ENCODE peak calls at places on chromosomes 1 and 21, in six cellular contexts. One of them, this sample, is unnamed.

GRCh38 chr1:98704474-98704873 is 43.0 kb downstream of the SNX7 start:
- DNase-seq in AG09309: no peak
- DNase-seq in PC-3: no peak
- DNase-seq in AG04450: no peak
- DNase-seq in cardiac fibroblast: peak; percentile 32
- DNase-seq in fibroblast of mammary gland: peak; percentile 10
- DNase-seq in this sample: no peak

GRCh38 chr21:39630827-39631226 is 18.1 kb downstream of the B3GALT5 start:
- DNase-seq in AG09309: no peak
- DNase-seq in cardiac fibroblast: no peak
- DNase-seq in fibroblast of mammary gland: peak; percentile 21
- DNase-seq in PC-3: peak; percentile 74
- DNase-seq in AG04450: no peak
- DNase-seq in this sample: no peak

GRCh38 chr1:216836316-216836715 is 113.1 kb upstream of the ESRRG start:
- DNase-seq in AG09309: no peak
- DNase-seq in fibroblast of mammary gland: no peak
- DNase-seq in cardiac fibroblast: no peak
- DNase-seq in AG04450: no peak
- DNase-seq in PC-3: no peak
- DNase-seq in this sample: no peak

GRCh38 chr1:172976222-172977041 is 74.3 kb downstream of the TNFSF18 start:
- DNase-seq in AG09309: peak; percentile 91
- DNase-seq in cardiac fibroblast: peak; percentile 98
- DNase-seq in fibroblast of mammary gland: peak; percentile 98
- DNase-seq in AG04450: no peak
- DNase-seq in PC-3: peak; percentile 100
- DNase-seq in this sample: peak; percentile 63

GRCh38 chr21:33075128-33075527 is 5.2 kb downstream of the OLIG1 start:
- DNase-seq in AG04450: no peak
- DNase-seq in cardiac fibroblast: no peak
- DNase-seq in fibroblast of mammary gland: no peak
- DNase-seq in AG09309: no peak
- DNase-seq in PC-3: no peak
- DNase-seq in this sample: peak; percentile 4

GRCh38 chr1:206674236-206674635 is 10.5 kb upstream of the MAPKAPK2 start:
- DNase-seq in AG09309: no peak
- DNase-seq in PC-3: no peak
- DNase-seq in AG04450: no peak
- DNase-seq in fibroblast of mammary gland: no peak
- DNase-seq in cardiac fibroblast: no peak
- DNase-seq in this sample: no peak

GRCh38 chr21:25405991-25406390 is 201.3 kb downstream of the MRPL39 start:
- DNase-seq in fibroblast of mammary gland: no peak
- DNase-seq in cardiac fibroblast: no peak
- DNase-seq in PC-3: no peak
- DNase-seq in AG04450: no peak
- DNase-seq in AG09309: no peak
- DNase-seq in this sample: no peak

GRCh38 chr1:183079697-183080096 is 56.5 kb downstream of the LAMC1 start:
- DNase-seq in PC-3: peak; percentile 75
- DNase-seq in fibroblast of mammary gland: peak; percentile 46
- DNase-seq in AG09309: no peak
- DNase-seq in AG04450: no peak
- DNase-seq in cardiac fibroblast: peak; percentile 62
- DNase-seq in this sample: peak; percentile 49

GRCh38 chr1:85580046-85580411 is 532 bp upstream of the CCN1 start:
- DNase-seq in fibroblast of mammary gland: peak; percentile 82
- DNase-seq in PC-3: peak; percentile 79
- DNase-seq in AG04450: peak; percentile 47
- DNase-seq in cardiac fibroblast: peak; percentile 90
- DNase-seq in AG09309: peak; percentile 76
- DNase-seq in this sample: peak; percentile 69

GRCh38 chr1:233025156-233025555 is 74.7 kb downstream of the NTPCR start:
- DNase-seq in cardiac fibroblast: peak; percentile 31
- DNase-seq in fibroblast of mammary gland: peak; percentile 12
- DNase-seq in AG09309: no peak
- DNase-seq in PC-3: peak; percentile 67
- DNase-seq in AG04450: no peak
- DNase-seq in this sample: no peak

GRCh38 chr1:180080439-180080838 is 74.2 kb upstream of the QSOX1 start:
- DNase-seq in fibroblast of mammary gland: no peak
- DNase-seq in AG09309: no peak
- DNase-seq in PC-3: peak; percentile 82
- DNase-seq in AG04450: no peak
- DNase-seq in cardiac fibroblast: no peak
- DNase-seq in this sample: no peak

GRCh38 chr1:163565171-163565570 is 243.4 kb downstream of the NUF2 start:
- DNase-seq in PC-3: no peak
- DNase-seq in cardiac fibroblast: no peak
- DNase-seq in AG09309: no peak
- DNase-seq in fibroblast of mammary gland: no peak
- DNase-seq in AG04450: no peak
- DNase-seq in this sample: no peak

GRCh38 chr1:31110846-31111245 is 45.3 kb upstream of the PUM1 start:
- DNase-seq in PC-3: no peak
- DNase-seq in AG04450: no peak
- DNase-seq in fibroblast of mammary gland: no peak
- DNase-seq in cardiac fibroblast: no peak
- DNase-seq in AG09309: no peak
- DNase-seq in this sample: no peak

GRCh38 chr1:228077565-228078330 is 4.8 kb upstream of the ARF1 start:
- DNase-seq in cardiac fibroblast: no peak
- DNase-seq in AG04450: no peak
- DNase-seq in AG09309: no peak
- DNase-seq in fibroblast of mammary gland: no peak
- DNase-seq in PC-3: no peak
- DNase-seq in this sample: no peak

GRCh38 chr1:154772611-154773515 is 97.2 kb downstream of the KCNN3 start:
- DNase-seq in PC-3: no peak
- DNase-seq in fibroblast of mammary gland: no peak
- DNase-seq in cardiac fibroblast: no peak
- DNase-seq in AG09309: no peak
- DNase-seq in AG04450: no peak
- DNase-seq in this sample: no peak

GRCh38 chr1:7430646-7431045 is 340.4 kb upstream of the VAMP3 start:
- DNase-seq in AG04450: no peak
- DNase-seq in PC-3: no peak
- DNase-seq in AG09309: peak; percentile 21
- DNase-seq in fibroblast of mammary gland: no peak
- DNase-seq in cardiac fibroblast: no peak
- DNase-seq in this sample: no peak

DNA sequence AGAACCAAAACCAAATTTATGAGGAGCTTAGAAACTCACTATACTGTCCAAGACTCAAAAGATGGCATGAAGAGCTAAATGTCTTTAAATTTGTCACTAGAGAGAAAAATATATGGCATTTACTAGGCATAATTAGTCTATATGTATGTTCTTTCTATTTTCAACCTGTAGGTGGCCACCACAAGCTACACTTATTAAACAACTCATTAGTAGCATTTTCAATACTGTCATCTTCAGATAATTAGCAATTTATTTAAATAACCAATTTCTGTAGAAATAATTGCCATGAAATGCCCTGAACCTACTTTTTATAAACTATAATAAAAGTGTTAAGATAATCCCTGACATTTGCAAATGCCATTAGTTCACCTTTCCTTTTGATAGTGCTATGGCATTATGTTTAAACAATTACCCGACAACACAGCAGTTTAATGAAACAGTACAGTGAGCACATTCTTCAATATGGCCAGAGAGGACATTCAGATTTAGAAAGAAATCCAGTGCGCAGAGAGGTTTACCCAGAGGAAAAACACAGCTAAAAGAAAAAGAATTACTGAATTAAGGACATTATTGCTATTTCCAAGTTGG is 522.5 kb downstream of the PTBP2 start:
- DNase-seq in fibroblast of mammary gland: peak; percentile 50
- DNase-seq in AG04450: no peak
- DNase-seq in AG09309: no peak
- DNase-seq in cardiac fibroblast: peak; percentile 51
- DNase-seq in PC-3: peak; percentile 49
- DNase-seq in this sample: peak; percentile 54
- TF ChIP-seq CTCF in fibroblast of mammary gland: peak; percentile 50
- TF ChIP-seq CTCF in AG04450: peak; percentile 61
- TF ChIP-seq CTCF in AG09309: peak; percentile 27
- TF ChIP-seq CTCF in cardiac fibroblast: peak; percentile 55
- TF ChIP-seq CTCF in PC-3: peak; percentile 79
- TF ChIP-seq CTCF in this sample: peak; percentile 42

GRCh38 chr1:165888552-165888920 is 61.1 kb downstream of the UCK2 start:
- DNase-seq in cardiac fibroblast: no peak
- DNase-seq in fibroblast of mammary gland: no peak
- DNase-seq in PC-3: no peak
- DNase-seq in AG04450: no peak
- DNase-seq in AG09309: no peak
- DNase-seq in this sample: no peak
- H3K4me3 ChIP-seq in cardiac fibroblast: no peak overlapping the region
- H3K4me3 ChIP-seq in fibroblast of mammary gland: no peak overlapping the region
- H3K4me3 ChIP-seq in PC-3: no peak overlapping the region
- H3K4me3 ChIP-seq in AG04450: no peak overlapping the region
- H3K4me3 ChIP-seq in AG09309: no peak overlapping the region
- H3K4me3 ChIP-seq in this sample: no peak overlapping the region

GRCh38 chr1:153728305-153729066 is 636 bp downstream of the INTS3 start:
- DNase-seq in AG09309: no peak
- DNase-seq in fibroblast of mammary gland: peak; percentile 68
- DNase-seq in PC-3: peak; percentile 47
- DNase-seq in AG04450: no peak
- DNase-seq in cardiac fibroblast: peak; percentile 49
- DNase-seq in this sample: peak; percentile 67

GRCh38 chr1:153727463-153728304 is at the start of gene INTS3:
- DNase-seq in PC-3: peak; percentile 100
- DNase-seq in AG04450: peak; percentile 100
- DNase-seq in cardiac fibroblast: peak; percentile 100
- DNase-seq in fibroblast of mammary gland: peak; percentile 100
- DNase-seq in AG09309: peak; percentile 100
- DNase-seq in this sample: peak; percentile 100

GRCh38 chr1:153723687-153724086 is 4.2 kb upstream of the INTS3 start:
- DNase-seq in fibroblast of mammary gland: no peak
- DNase-seq in PC-3: no peak
- DNase-seq in AG09309: no peak
- DNase-seq in AG04450: no peak
- DNase-seq in cardiac fibroblast: no peak
- DNase-seq in this sample: no peak
- TF ChIP-seq CTCF in fibroblast of mammary gland: no peak
- TF ChIP-seq CTCF in PC-3: no peak
- TF ChIP-seq CTCF in AG09309: no peak
- TF ChIP-seq CTCF in AG04450: no peak
- TF ChIP-seq CTCF in cardiac fibroblast: no peak
- TF ChIP-seq CTCF in this sample: no peak

GRCh38 chr1:156858959-156859522 is at the start of gene INSRR:
- DNase-seq in AG09309: no peak
- DNase-seq in cardiac fibroblast: peak; percentile 5
- DNase-seq in PC-3: no peak
- DNase-seq in fibroblast of mammary gland: no peak
- DNase-seq in AG04450: no peak
- DNase-seq in this sample: no peak
- H3K4me3 ChIP-seq in AG09309: peak within 1 kb of the TSS; percentile 42
- H3K4me3 ChIP-seq in cardiac fibroblast: peak within 1 kb of the TSS; percentile 35
- H3K4me3 ChIP-seq in PC-3: peak within 1 kb of the TSS; percentile 63
- H3K4me3 ChIP-seq in fibroblast of mammary gland: peak within 1 kb of the TSS; percentile 0
- H3K4me3 ChIP-seq in AG04450: peak within 1 kb of the TSS; percentile 32
- H3K4me3 ChIP-seq in this sample: peak within 1 kb of the TSS; percentile 35

GRCh38 chr21:45768011-45768740 is 124.7 kb downstream of the PCBP3 start:
- DNase-seq in fibroblast of mammary gland: peak; percentile 53
- DNase-seq in cardiac fibroblast: peak; percentile 34
- DNase-seq in PC-3: no peak
- DNase-seq in AG04450: no peak
- DNase-seq in AG09309: peak; percentile 7
- DNase-seq in this sample: no peak

GRCh38 chr21:45767071-45768006 is 123.8 kb downstream of the PCBP3 start:
- DNase-seq in cardiac fibroblast: peak; percentile 41
- DNase-seq in fibroblast of mammary gland: peak; percentile 71
- DNase-seq in AG09309: peak; percentile 3
- DNase-seq in PC-3: peak; percentile 19
- DNase-seq in AG04450: no peak
- DNase-seq in this sample: no peak

GRCh38 chr21:45769239-45769758 is 125.8 kb downstream of the PCBP3 start:
- DNase-seq in cardiac fibroblast: no peak
- DNase-seq in PC-3: no peak
- DNase-seq in fibroblast of mammary gland: no peak
- DNase-seq in AG09309: no peak
- DNase-seq in AG04450: no peak
- DNase-seq in this sample: no peak

GRCh38 chr21:45769896-45770295 is 126.4 kb downstream of the PCBP3 start:
- DNase-seq in PC-3: no peak
- DNase-seq in fibroblast of mammary gland: no peak
- DNase-seq in cardiac fibroblast: no peak
- DNase-seq in AG09309: no peak
- DNase-seq in AG04450: no peak
- DNase-seq in this sample: no peak

DNA sequence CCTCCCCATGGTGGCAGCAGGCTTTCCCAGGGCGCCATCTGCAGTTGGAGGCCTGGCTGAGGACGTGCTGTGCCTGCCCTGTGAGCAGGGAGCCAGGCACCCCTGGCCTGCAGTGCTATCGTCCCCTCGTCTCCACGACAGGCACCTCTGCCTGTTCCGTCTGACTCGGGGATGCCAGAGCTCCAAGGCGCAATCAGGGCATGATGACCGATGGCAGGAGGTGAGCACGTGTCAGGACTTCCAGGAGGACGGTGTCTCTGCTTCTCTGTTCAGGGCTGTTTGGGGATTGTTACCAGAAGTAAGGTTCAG is 125.2 kb downstream of the PCBP3 start:
- DNase-seq in AG09309: no peak
- DNase-seq in fibroblast of mammary gland: no peak
- DNase-seq in PC-3: peak; percentile 22
- DNase-seq in cardiac fibroblast: no peak
- DNase-seq in AG04450: no peak
- DNase-seq in this sample: peak; percentile 19
- TF ChIP-seq CTCF in AG09309: peak; percentile 10
- TF ChIP-seq CTCF in fibroblast of mammary gland: no peak
- TF ChIP-seq CTCF in PC-3: peak; percentile 50
- TF ChIP-seq CTCF in cardiac fibroblast: peak; percentile 9
- TF ChIP-seq CTCF in AG04450: no peak
- TF ChIP-seq CTCF in this sample: no peak